ENCODE peak calls at places on chromosomes 3 and 15, in eight cellular contexts. Q is lower lobe of right lung, O is body of pancreas, J is Caco-2, C is cardiac muscle cell, A is AG04450, Z is left ventricle myocardium inferior, F is stomach. S is an unnamed sample. For H3K9me3 and H3K27me3, the result is how much of the 10 kb centered on the place peaks cover.

GRCh38 chr15:99706557-99707303 is 26.5 kb downstream of the LYSMD4 start:
- DNase-seq in Q (no peak), O (no peak), J (no peak), C (no peak), A (no peak), Z (no peak), F (no peak), S (no peak)

GRCh38 chr3:62143843-62144450 is 229.4 kb downstream of the FEZF2 start:
- DNase-seq in Q (no peak), O (no peak), J (no peak), C (no peak), A (no peak), Z (no peak), F (no peak), S (no peak)

GRCh38 chr15:37973856-37974255 is 39.4 kb downstream of the TMCO5A start:
- DNase-seq in Q (no peak), O (no peak), J (no peak), C (no peak), A (no peak), Z (no peak), F (no peak), S (no peak)

GRCh38 chr3:32733631-32734229 is 48.7 kb downstream of the CNOT10 start:
- DNase-seq in Q (no peak), O (no peak), J (peak), C (peak), A (no peak), Z (no peak), F (no peak), S (no peak)

GRCh38 chr3:123390865-123391613 is 57.9 kb downstream of the ADCY5 start:
- DNase-seq in Q (no peak), O (no peak), J (no peak), C (no peak), A (no peak), Z (no peak), F (no peak), S (no peak)

GRCh38 chr15:44092221-44092620 is 102.8 kb downstream of the FRMD5 start:
- DNase-seq in Q (no peak), O (no peak), J (no peak), C (peak), A (no peak), Z (no peak), F (no peak), S (no peak)

GRCh38 chr3:62761711-62762110 is 113.5 kb downstream of the CADPS start:
- DNase-seq in Q (no peak), O (no peak), J (no peak), C (no peak), A (no peak), Z (no peak), F (no peak), S (no peak)

GRCh38 chr3:59660852-59661624 is 611.2 kb upstream of the CFAP20DC start:
- DNase-seq in Q (no peak), O (no peak), J (no peak), C (no peak), A (no peak), Z (no peak), F (peak), S (no peak)

GRCh38 chr15:75531041-75531450 is 48.1 kb downstream of the PTPN9 start:
- DNase-seq in Q (no peak), O (peak), J (no peak), C (peak), A (no peak), Z (peak), F (no peak), S (peak)

GRCh38 chr3:53160660-53161344 is at the start of gene PRKCD:
- DNase-seq in Q (peak), O (peak), J (peak), C (peak), A (peak), Z (peak), F (peak), S (peak)
- TF ChIP-seq CTCF in Q (peak), O (peak), J (peak), C (peak), A (peak), Z (peak), F (no peak), S (peak)

GRCh38 chr15:83275412-83275811 is 9.1 kb downstream of the BNC1 start:
- DNase-seq in Q (no peak), O (no peak), J (no peak), C (no peak), A (no peak), Z (no peak), F (no peak), S (no peak)

GRCh38 chr15:83276661-83277060 is 7.8 kb downstream of the BNC1 start:
- DNase-seq in Q (no peak), O (no peak), J (no peak), C (no peak), A (no peak), Z (no peak), F (no peak), S (no peak)

GRCh38 chr15:83282859-83283812 is 1.3 kb downstream of the BNC1 start:
- DNase-seq in Q (no peak), O (no peak), J (no peak), C (peak), A (no peak), Z (peak), F (no peak), S (no peak)

GRCh38 chr15:83282141-83282540 is 2.3 kb downstream of the BNC1 start:
- DNase-seq in Q (no peak), O (no peak), J (no peak), C (no peak), A (no peak), Z (no peak), F (no peak), S (no peak)

GRCh38 chr15:83278191-83278590 is 6.3 kb downstream of the BNC1 start:
- DNase-seq in Q (no peak), O (no peak), J (no peak), C (peak), A (no peak), Z (no peak), F (no peak), S (no peak)
- H3K9me3 ChIP-seq in Q (under half), O (under half), J (under half), C (under half), A (under half), Z (under half), F (under half), S (under half)

GRCh38 chr3:50345008-50345407 is 524 bp downstream of the ZMYND10 start:
- DNase-seq in Q (no peak), O (no peak), J (no peak), C (no peak), A (no peak), Z (no peak), F (no peak), S (no peak)
- H3K27me3 ChIP-seq in Q (under half), O (under half), J (under half), C (half or more), A (under half), Z (under half), F (under half), S (under half)

DNA sequence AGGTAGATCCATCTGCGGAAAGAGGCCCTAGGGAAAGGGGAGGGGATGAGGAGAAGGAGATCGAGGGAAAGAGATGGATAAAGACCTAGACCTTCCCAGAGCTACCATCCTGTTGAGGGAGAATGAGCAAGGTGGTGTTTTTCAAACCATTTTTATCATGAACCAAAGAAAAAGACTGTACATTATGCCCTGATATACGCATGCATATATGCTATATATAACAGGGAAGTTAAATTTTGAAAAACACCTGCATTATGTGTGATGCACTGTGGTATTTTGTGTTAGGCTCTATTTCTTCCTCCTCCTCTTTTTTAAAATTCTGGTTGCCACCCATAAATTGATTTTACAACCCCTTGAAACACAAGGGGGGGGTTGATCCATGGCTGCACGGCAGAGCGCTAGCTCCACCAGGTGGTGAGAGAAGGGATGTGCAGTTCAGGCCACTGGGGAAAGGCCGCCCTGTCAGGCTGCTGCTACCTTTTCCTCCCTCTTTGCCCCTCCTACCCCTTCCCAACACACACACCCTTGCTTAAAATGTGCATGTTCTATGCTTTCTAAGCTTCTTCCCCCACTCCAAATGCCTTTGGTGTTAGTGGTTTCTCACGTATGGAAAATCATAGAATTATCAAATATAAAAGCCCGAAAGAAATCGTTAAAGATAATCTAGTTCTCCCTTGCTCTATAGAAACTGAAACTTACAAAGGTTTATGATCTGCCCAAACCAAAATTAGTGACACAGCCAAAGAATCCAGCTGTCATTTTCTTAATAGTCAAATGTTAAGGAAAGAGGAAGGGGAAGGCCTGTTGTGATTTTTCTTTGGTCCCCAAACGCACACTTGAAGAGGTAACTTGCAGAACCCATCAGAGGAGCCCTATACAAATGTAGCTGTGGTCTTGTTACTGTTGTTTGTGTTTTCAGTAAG is 262.0 kb upstream of the UMPS start:
- DNase-seq in Q (no peak), O (peak), J (peak), C (peak), A (no peak), Z (no peak), F (peak), S (no peak)
- TF ChIP-seq CTCF in Q (peak), O (peak), J (peak), C (peak), A (peak), Z (peak), F (no peak), S (peak)

DNA sequence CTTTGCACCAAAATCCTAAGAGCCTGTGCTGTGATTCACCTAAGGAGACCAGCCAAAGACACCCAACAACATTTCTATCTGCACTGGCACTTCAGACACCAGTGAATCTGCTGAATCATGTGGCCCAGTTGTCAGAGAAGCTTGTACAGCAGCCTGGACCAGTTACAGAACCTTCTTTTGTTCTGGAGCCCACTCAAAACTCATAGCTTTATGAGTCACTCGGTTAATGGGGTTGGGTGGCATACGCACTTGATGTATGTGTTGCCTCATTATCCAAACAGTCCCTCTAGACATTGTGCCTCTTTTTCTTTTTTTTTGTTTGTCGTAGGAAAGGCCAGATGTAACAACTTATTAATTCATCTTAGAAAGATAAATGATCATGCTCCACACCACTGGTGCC is 25.6 kb upstream of the GOLGA6L2 start:
- DNase-seq in Q (no peak), O (no peak), J (no peak), C (no peak), A (no peak), Z (no peak), F (no peak), S (no peak)
- H3K9me3 ChIP-seq in Q (under half), O (under half), J (under half), C (under half), A (under half), Z (under half), F (under half), S (under half)

S was measured in Peyer's patch.